ENCODE peak calls at places on chromosome 3, in six cellular contexts. V, C, R, I, Q and M are unnamed samples.

GRCh38 chr3:64595253-64595694 is 92.5 kb downstream of the ADAMTS9 start:
- DNase-seq in V (no peak), C (peak), R (peak), I (peak), Q (peak), M (no peak)

GRCh38 chr3:53072653-53073552 is 27.0 kb upstream of the SFMBT1 start:
- DNase-seq in V (peak), C (peak), R (peak), I (peak), Q (peak), M (no peak)

GRCh38 chr3:58647661-58648141 is 18.9 kb downstream of the FAM3D start:
- DNase-seq in V (no peak), C (no peak), R (peak), I (no peak), Q (no peak), M (no peak)

GRCh38 chr3:7038394-7038793 is 177.5 kb downstream of the GRM7 start:
- DNase-seq in V (no peak), C (no peak), R (no peak), I (no peak), Q (no peak), M (no peak)

GRCh38 chr3:18669374-18669773 is 244.2 kb upstream of the SATB1 start:
- DNase-seq in V (no peak), C (no peak), R (no peak), I (no peak), Q (no peak), M (no peak)

GRCh38 chr3:83224101-83224868 is 1462.8 kb upstream of the GBE1 start:
- DNase-seq in V (no peak), C (peak), R (peak), I (no peak), Q (no peak), M (peak)

GRCh38 chr3:176032043-176032442 is 1165.2 kb downstream of the TBL1XR1 start:
- DNase-seq in V (no peak), C (no peak), R (no peak), I (peak), Q (peak), M (no peak)

GRCh38 chr3:31106204-31106603 is 211.7 kb upstream of the GADL1 start:
- DNase-seq in V (no peak), C (peak), R (peak), I (no peak), Q (peak), M (no peak)

GRCh38 chr3:61807865-61808276 is 246.5 kb downstream of the PTPRG start:
- DNase-seq in V (no peak), C (no peak), R (peak), I (peak), Q (peak), M (no peak)

GRCh38 chr3:52004158-52004787 is 8.6 kb upstream of the RPL29 start:
- DNase-seq in V (no peak), C (no peak), R (peak), I (peak), Q (no peak), M (peak)

GRCh38 chr3:126113733-126114132 is 29.8 kb upstream of the SLC41A3 start:
- DNase-seq in V (no peak), C (no peak), R (no peak), I (no peak), Q (no peak), M (no peak)

GRCh38 chr3:42190701-42191442 is 75.1 kb downstream of the CCK start:
- DNase-seq in V (peak), C (peak), R (peak), I (peak), Q (peak), M (no peak)

GRCh38 chr3:37256447-37256846 is 82.1 kb upstream of the LRRFIP2 start:
- DNase-seq in V (no peak), C (no peak), R (no peak), I (no peak), Q (peak), M (no peak)

GRCh38 chr3:169007145-169007544 is 656.4 kb downstream of the MECOM start:
- DNase-seq in V (no peak), C (no peak), R (no peak), I (no peak), Q (no peak), M (no peak)

GRCh38 chr3:32296251-32297204 is 58.0 kb downstream of the CMTM8 start:
- DNase-seq in V (peak), C (peak), R (peak), I (peak), Q (peak), M (no peak)

GRCh38 chr3:72152551-72153476 is 367.9 kb upstream of the PROK2 start:
- DNase-seq in V (peak), C (peak), R (peak), I (peak), Q (peak), M (no peak)

GRCh38 chr3:133230191-133230590 is 169.7 kb upstream of the BFSP2 start:
- DNase-seq in V (no peak), C (no peak), R (peak), I (no peak), Q (no peak), M (peak)

GRCh38 chr3:109640146-109640652 is 302.9 kb upstream of the DPPA4 start:
- DNase-seq in V (no peak), C (no peak), R (no peak), I (no peak), Q (no peak), M (peak)

GRCh38 chr3:66428733-66429132 is 72.1 kb downstream of the LRIG1 start:
- DNase-seq in V (peak), C (peak), R (peak), I (peak), Q (peak), M (peak)

GRCh38 chr3:38649500-38650247 is at the start of gene SCN5A:
- DNase-seq in V (no peak), C (no peak), R (peak), I (peak), Q (peak), M (no peak)

GRCh38 chr3:31166249-31166885 is 271.9 kb upstream of the GADL1 start:
- DNase-seq in V (no peak), C (peak), R (peak), I (no peak), Q (peak), M (no peak)

GRCh38 chr3:120170223-120170622 is 76.0 kb upstream of the GSK3B start:
- DNase-seq in V (no peak), C (no peak), R (peak), I (no peak), Q (peak), M (no peak)

GRCh38 chr3:43512749-43513404 is 108.9 kb downstream of the ANO10 start:
- DNase-seq in V (no peak), C (peak), R (peak), I (no peak), Q (peak), M (no peak)

GRCh38 chr3:132626955-132627354 is 29.9 kb downstream of the ACKR4 start:
- DNase-seq in V (no peak), C (no peak), R (no peak), I (no peak), Q (no peak), M (no peak)

GRCh38 chr3:58333206-58334012 is 717 bp downstream of the PXK start:
- DNase-seq in V (no peak), C (no peak), R (peak), I (peak), Q (peak), M (no peak)

GRCh38 chr3:8529738-8530525 is 28.3 kb downstream of the LMCD1 start:
- DNase-seq in V (no peak), C (no peak), R (no peak), I (no peak), Q (peak), M (peak)

GRCh38 chr3:152305075-152305474 is 36.3 kb downstream of the MBNL1 start:
- DNase-seq in V (no peak), C (no peak), R (no peak), I (no peak), Q (no peak), M (no peak)
- H3K4me3 ChIP-seq in V (no peak), C (no peak), R (no peak), I (no peak), Q (no peak), M (no peak)

DNA sequence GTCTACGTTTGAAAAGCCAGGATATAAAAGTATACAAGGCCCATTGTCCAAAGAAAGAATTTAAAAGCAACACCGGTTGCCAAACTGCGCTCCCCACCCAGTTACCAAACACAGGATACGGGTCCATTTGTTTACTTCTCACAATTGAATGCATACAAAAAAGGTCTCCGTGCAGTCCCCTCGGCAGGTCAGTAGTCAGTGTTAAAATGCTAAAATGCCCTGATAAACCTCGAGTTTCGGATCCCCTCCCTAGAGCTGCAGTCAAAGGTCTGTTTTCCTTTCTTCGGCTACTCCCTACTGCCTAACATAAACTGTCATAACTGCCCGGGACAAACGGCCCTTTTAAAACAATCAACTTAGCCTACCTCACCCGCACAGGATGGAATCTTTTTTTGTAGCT is 534.6 kb downstream of the FOXP1 start:
- DNase-seq in V (no peak), C (no peak), R (peak), I (no peak), Q (no peak), M (no peak)
- TF ChIP-seq CTCF in V (no peak), C (no peak), R (no peak), I (no peak), Q (no peak), M (no peak)

GRCh38 chr3:36165509-36165908 is 214.8 kb upstream of the STAC start:
- DNase-seq in V (no peak), C (no peak), R (no peak), I (no peak), Q (no peak), M (no peak)

GRCh38 chr3:36164400-36164799 is 215.9 kb upstream of the STAC start:
- DNase-seq in V (no peak), C (no peak), R (no peak), I (no peak), Q (no peak), M (no peak)

GRCh38 chr3:36166477-36166876 is 213.8 kb upstream of the STAC start:
- DNase-seq in V (no peak), C (peak), R (peak), I (peak), Q (peak), M (peak)
- H3K4me3 ChIP-seq in V (no peak), C (no peak), R (no peak), I (no peak), Q (no peak), M (no peak)

GRCh38 chr3:188482929-188483328 is 329.0 kb downstream of the LPP start:
- DNase-seq in V (no peak), C (no peak), R (no peak), I (no peak), Q (no peak), M (no peak)
- TF ChIP-seq CTCF in V (no peak), C (no peak), R (no peak), I (no peak), Q (no peak), M (no peak)

GRCh38 chr3:98026425-98027083 is 8.6 kb downstream of the GABRR3 start:
- DNase-seq in V (no peak), C (no peak), R (no peak), I (no peak), Q (no peak), M (no peak)
- H3K4me3 ChIP-seq in V (no peak), C (no peak), R (no peak), I (no peak), Q (no peak), M (no peak)

GRCh38 chr3:145776782-145777408 is 384.1 kb downstream of the PLOD2 start:
- DNase-seq in V (no peak), C (peak), R (peak), I (peak), Q (peak), M (peak)
- TF ChIP-seq CTCF in V (no peak), C (peak), R (peak), I (peak), Q (peak), M (peak)

GRCh38 chr3:98557324-98558010 is 25.7 kb downstream of the GPR15 start:
- DNase-seq in V (no peak), C (no peak), R (no peak), I (no peak), Q (no peak), M (no peak)
- H3K4me3 ChIP-seq in V (no peak), C (no peak), R (no peak), I (no peak), Q (no peak), M (no peak)

DNA sequence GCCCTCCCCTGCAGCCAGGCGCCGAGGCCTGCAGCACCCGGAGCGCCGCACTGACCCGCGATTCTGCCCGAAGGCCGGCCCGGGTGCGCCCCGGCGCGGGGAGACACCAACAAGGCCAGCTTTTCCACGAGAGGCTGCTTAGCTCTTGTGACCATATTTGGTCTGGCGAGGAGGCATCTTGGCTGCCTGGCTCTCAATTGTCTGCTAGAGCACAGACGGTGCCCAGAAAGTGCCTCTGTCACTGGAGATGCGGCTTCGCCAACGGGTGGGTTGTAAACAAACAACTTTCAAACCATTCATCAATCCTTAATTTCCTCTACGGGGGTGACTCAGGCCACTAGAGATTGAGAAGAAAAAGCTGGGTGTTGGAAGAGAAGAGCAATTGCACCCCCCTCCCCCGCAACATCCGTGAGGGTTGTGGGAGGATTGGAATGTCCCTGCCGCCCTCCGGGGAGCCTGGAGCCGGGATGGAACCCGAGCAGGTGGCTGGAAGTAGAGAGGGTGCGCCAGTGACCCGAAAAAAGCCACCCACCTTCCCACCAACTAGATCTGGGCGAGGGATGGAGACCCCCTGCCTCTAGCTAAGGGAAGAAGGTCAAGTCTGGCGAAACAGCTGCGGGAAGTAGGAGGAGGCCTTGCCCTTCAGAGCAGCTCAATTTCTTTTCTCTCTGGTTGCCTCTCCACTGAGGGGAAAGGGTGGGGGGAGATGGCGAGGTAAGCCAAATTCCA is 783 bp upstream of the WWTR1 start:
- DNase-seq in V (peak), C (peak), R (peak), I (peak), Q (peak), M (peak)
- TF ChIP-seq CTCF in V (no peak), C (peak), R (peak), I (peak), Q (peak), M (peak)

DNA sequence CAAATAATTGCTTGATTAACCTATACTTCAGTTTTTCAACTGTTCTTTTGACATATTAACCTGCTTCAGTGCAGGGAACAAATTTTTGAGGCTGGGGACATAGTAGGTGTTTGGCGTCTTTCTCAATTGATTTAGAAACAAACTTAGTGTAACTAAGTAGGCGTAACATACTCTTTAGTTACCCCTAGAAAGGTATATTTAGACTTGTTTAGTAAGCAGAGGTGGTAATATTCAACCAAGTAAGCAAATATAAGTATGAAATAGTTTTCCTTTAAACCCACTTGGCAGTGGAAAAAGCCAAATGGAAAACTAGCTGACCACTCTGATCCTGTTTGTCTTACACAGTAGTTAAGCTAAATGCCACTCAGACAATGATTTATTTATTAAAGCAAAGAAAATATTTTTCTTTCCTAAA is 113.2 kb downstream of the MBNL1 start:
- DNase-seq in V (no peak), C (no peak), R (no peak), I (no peak), Q (no peak), M (no peak)
- H3K4me3 ChIP-seq in V (no peak), C (no peak), R (peak), I (no peak), Q (no peak), M (no peak)

GRCh38 chr3:108595304-108595703 is 5.8 kb downstream of the DZIP3 start:
- DNase-seq in V (no peak), C (no peak), R (no peak), I (no peak), Q (no peak), M (no peak)

GRCh38 chr3:108590443-108590842 is 921 bp downstream of the DZIP3 start:
- DNase-seq in V (no peak), C (no peak), R (no peak), I (peak), Q (peak), M (no peak)

GRCh38 chr3:108588616-108589015 is 622 bp downstream of the CIP2A start:
- DNase-seq in V (no peak), C (no peak), R (no peak), I (no peak), Q (peak), M (no peak)

GRCh38 chr3:108589081-108589997 is at the start of the genes CIP2A and DZIP3:
- DNase-seq in V (peak), C (peak), R (peak), I (peak), Q (peak), M (peak)

DNA sequence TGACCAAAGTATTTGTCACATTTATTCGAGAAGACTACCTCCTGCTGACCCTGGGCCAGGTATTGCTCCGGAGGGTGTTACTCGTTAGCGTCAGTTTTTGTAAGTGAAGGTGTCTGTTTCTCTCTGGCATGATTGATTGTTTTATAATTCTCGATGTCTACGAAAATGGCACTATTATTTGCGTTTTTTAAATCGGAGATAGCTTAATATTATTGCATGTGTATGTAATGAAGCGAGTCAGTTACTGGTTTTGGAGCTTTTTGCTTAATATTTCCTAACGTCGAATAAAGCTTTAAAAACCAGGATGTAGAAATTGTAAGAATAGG is 439 bp downstream of the DZIP3 start:
- DNase-seq in V (no peak), C (no peak), R (no peak), I (no peak), Q (no peak), M (no peak)
- TF ChIP-seq CTCF in V (no peak), C (no peak), R (no peak), I (no peak), Q (no peak), M (no peak)